ENCODE peak calls at places on chromosomes 11 and 22, in five cellular contexts. B, P, N, G and U are unnamed samples.

GRCh38 chr22:30922151-30922611 is 46.4 kb downstream of the MORC2 start:
- DNase-seq in B (no peak), P (peak; percentile 69), N (peak; percentile 82), G (peak; percentile 74), U (no peak)

GRCh38 chr11:78981153-78981552 is 406.5 kb upstream of the NARS2 start:
- DNase-seq in B (no peak), P (no peak), N (no peak), G (no peak), U (no peak)

GRCh38 chr11:86672007-86672621 is at the start of gene ME3:
- DNase-seq in B (peak; percentile 68), P (peak; percentile 59), N (peak; percentile 43), G (peak; percentile 80), U (peak; percentile 62)

GRCh38 chr11:94845622-94846021 is 77.5 kb downstream of the AMOTL1 start:
- DNase-seq in B (peak; percentile 74), P (peak; percentile 84), N (no peak), G (peak; percentile 85), U (no peak)

GRCh38 chr11:96424693-96425092 is 34.9 kb downstream of the JRKL start:
- DNase-seq in B (no peak), P (peak; percentile 24), N (no peak), G (no peak), U (no peak)

GRCh38 chr11:1099519-1100355 is 25.1 kb downstream of the MUC2 start:
- DNase-seq in B (no peak), P (no peak), N (no peak), G (no peak), U (no peak)

GRCh38 chr11:112477929-112478317 is 217.3 kb upstream of the PLET1 start:
- DNase-seq in B (no peak), P (no peak), N (no peak), G (no peak), U (no peak)

GRCh38 chr11:101894505-101894904 is 20.3 kb upstream of the CEP126 start:
- DNase-seq in B (no peak), P (no peak), N (no peak), G (no peak), U (no peak)

GRCh38 chr11:283405-284080 is 5.3 kb downstream of the NLRP6 start:
- DNase-seq in B (no peak), P (no peak), N (no peak), G (no peak), U (no peak)

GRCh38 chr11:105937331-105937730 is 84.7 kb downstream of the MSANTD4 start:
- DNase-seq in B (no peak), P (peak; percentile 29), N (no peak), G (no peak), U (no peak)

GRCh38 chr11:1049911-1050580 is 13.5 kb upstream of the MUC6 start:
- DNase-seq in B (no peak), P (no peak), N (no peak), G (no peak), U (no peak)

GRCh38 chr11:92601048-92601447 is 368.4 kb upstream of the MTNR1B start:
- DNase-seq in B (no peak), P (no peak), N (no peak), G (no peak), U (no peak)

GRCh38 chr11:776459-777287 is 614 bp downstream of the GATD1 start:
- DNase-seq in B (no peak), P (no peak), N (no peak), G (no peak), U (peak; percentile 90)

GRCh38 chr11:124538019-124538418 is 5.4 kb downstream of the OR8B12 start:
- DNase-seq in B (no peak), P (peak; percentile 76), N (no peak), G (peak; percentile 41), U (no peak)

GRCh38 chr22:38125731-38126344 is 15.4 kb upstream of the BAIAP2L2 start:
- DNase-seq in B (no peak), P (no peak), N (no peak), G (no peak), U (no peak)

GRCh38 chr22:17990942-17991341 is 33.4 kb downstream of the MICAL3 start:
- DNase-seq in B (no peak), P (no peak), N (no peak), G (no peak), U (no peak)

GRCh38 chr11:64183890-64184289 is 2.1 kb upstream of the STIP1 start:
- DNase-seq in B (no peak), P (no peak), N (no peak), G (no peak), U (no peak)

GRCh38 chr11:112874959-112875358 is 86.3 kb upstream of the NCAM1 start:
- DNase-seq in B (no peak), P (no peak), N (no peak), G (no peak), U (no peak)

GRCh38 chr22:35386670-35387288 is 5.9 kb downstream of the HMOX1 start:
- DNase-seq in B (no peak), P (no peak), N (no peak), G (no peak), U (no peak)

GRCh38 chr22:43129426-43130425 is 13.5 kb downstream of the MCAT start:
- DNase-seq in B (no peak), P (no peak), N (no peak), G (no peak), U (no peak)

GRCh38 chr11:1557168-1557884 is 14.7 kb downstream of the DUSP8 start:
- DNase-seq in B (no peak), P (no peak), N (no peak), G (no peak), U (no peak)

GRCh38 chr11:120306519-120307242 is 18.4 kb upstream of the TLCD5 start:
- DNase-seq in B (no peak), P (peak; percentile 86), N (no peak), G (no peak), U (peak; percentile 85)

GRCh38 chr11:14022821-14023220 is 60.3 kb downstream of the SPON1 start:
- DNase-seq in B (no peak), P (no peak), N (no peak), G (no peak), U (no peak)

GRCh38 chr11:111819161-111820058 is 52.0 kb downstream of the ALG9 start:
- DNase-seq in B (no peak), P (peak; percentile 73), N (no peak), G (peak; percentile 62), U (peak; percentile 16)

GRCh38 chr11:82763167-82763566 is 29.5 kb upstream of the FAM181B start:
- DNase-seq in B (no peak), P (no peak), N (no peak), G (no peak), U (no peak)

GRCh38 chr11:131691558-131692041 is 321.2 kb downstream of the NTM start:
- DNase-seq in B (no peak), P (peak; percentile 15), N (no peak), G (no peak), U (peak; percentile 60)

GRCh38 chr11:72353861-72354260 is 80.5 kb downstream of the CLPB start:
- DNase-seq in B (no peak), P (peak; percentile 41), N (no peak), G (peak; percentile 16), U (peak; percentile 41)

GRCh38 chr11:19633276-19633675 is 79.4 kb upstream of the NAV2 start:
- DNase-seq in B (no peak), P (peak; percentile 50), N (no peak), G (peak; percentile 63), U (peak; percentile 77)

GRCh38 chr22:19723165-19723989 is at the start of gene GP1BB:
- DNase-seq in B (no peak), P (no peak), N (no peak), G (peak; percentile 31), U (peak; percentile 90)

GRCh38 chr22:19720999-19721485 is 2.3 kb upstream of the GP1BB start:
- DNase-seq in B (no peak), P (no peak), N (no peak), G (no peak), U (no peak)

GRCh38 chr22:19722915-19723164 is 499 bp upstream of the GP1BB start:
- DNase-seq in B (no peak), P (no peak), N (no peak), G (no peak), U (no peak)

GRCh38 chr22:19721486-19722172 is 1.7 kb upstream of the GP1BB start:
- DNase-seq in B (no peak), P (no peak), N (no peak), G (no peak), U (no peak)

GRCh38 chr22:19722175-19722914 is 994 bp upstream of the GP1BB start:
- DNase-seq in B (no peak), P (no peak), N (no peak), G (no peak), U (peak; percentile 58)
- H3K4me1 ChIP-seq in B (peaks cover 9% of the 10 kb centered on the region), P (peaks cover 3% of the 10 kb centered on the region), N (no peaks in the 10 kb centered on the region), G (peaks cover 37% of the 10 kb centered on the region), U (peaks cover 33% of the 10 kb centered on the region)

DNA sequence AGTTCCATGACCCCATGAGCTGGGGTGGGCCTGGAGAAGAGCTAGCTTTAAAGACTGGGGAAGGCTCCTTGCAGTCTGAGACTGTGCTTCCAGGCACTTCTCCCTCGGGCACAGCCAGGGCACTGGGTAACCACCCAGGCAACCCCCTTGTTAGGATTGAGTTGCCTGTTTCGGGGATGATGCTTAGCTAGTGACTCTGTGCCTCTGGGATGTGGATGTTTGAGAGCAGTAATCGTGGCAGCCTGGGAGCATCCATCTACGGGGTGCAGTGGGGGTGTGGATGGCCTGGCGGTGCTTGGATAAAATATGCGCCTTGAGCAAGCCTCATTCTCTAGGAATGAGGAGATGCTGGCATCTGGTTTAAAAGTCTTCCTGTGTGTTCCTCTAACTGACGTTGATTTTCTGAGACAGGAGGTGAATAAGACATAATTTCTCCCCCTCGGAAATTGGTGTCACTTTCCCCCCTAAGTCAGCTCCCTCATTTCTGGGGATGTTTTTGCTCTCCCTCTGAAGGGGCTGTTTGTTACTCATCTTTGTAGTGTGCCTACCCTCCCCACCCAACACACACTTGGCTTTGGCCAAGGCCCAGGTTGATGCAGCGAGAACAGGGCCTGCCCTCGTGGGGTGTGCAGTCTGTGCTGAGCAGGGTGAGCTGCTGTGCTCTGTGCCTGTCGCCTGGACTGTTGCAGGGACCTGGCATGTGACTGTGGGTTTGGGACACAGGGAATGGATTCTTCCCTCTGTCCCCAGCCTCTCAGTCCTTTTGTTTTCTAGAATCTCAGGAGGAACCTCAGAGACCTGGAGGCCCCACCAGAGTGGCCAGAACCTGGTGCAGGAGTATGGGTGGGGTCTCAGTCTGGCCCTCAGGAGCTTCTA is 2.0 kb downstream of the GNAZ start:
- DNase-seq in B (no peak), P (no peak), N (no peak), G (no peak), U (no peak)
- H3K4me3 ChIP-seq in B (no peak overlapping the region), P (no peak overlapping the region), N (no peak overlapping the region), G (no peak overlapping the region), U (no peak overlapping the region)

GRCh38 chr22:20525048-20525447 is 17.6 kb downstream of the MED15 start:
- DNase-seq in B (no peak), P (no peak), N (no peak), G (no peak), U (no peak)
- H3K4me1 ChIP-seq in B (no peaks in the 10 kb centered on the region), P (peaks cover 35% of the 10 kb centered on the region), N (peaks cover 16% of the 10 kb centered on the region), G (peaks cover 12% of the 10 kb centered on the region), U (peaks cover 28% of the 10 kb centered on the region)

DNA sequence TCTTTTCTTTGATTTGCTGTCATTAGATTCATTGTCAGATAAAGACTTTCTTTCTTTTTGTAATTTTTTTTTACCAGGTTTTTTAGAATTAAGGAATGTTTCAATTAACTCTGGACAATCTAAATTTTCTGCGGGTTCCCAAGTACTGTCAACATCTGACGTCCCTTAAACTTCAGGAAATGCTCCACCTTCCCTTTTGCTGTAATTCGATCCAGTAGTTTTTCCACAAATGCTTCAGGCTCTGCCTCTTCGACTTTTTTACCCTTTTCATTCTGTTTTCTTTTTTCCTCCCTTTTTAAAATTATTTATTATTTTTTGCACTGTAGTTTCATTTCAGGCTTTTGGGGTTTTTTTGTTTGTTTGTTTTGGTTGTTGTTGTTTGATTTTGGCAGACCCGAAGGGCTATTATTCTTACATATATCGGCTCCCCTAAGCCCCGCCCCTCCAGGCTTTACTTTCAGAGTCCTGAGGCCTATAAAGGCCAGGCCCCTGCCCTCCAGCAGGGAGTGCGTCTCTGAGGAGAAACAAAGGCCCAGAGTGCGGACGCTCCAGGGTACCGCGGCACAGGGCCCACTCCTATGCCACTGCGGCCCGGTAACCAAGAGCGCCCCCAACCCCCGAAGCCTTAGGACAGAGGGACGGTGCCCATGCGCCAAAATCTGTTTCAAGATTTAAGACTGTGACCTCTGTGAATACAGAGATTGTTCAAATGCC is 116.4 kb downstream of the TYR start:
- DNase-seq in B (no peak), P (peak; percentile 35), N (no peak), G (no peak), U (peak; percentile 43)
- H3K4me3 ChIP-seq in B (no peak overlapping the region), P (peak overlapping the region; percentile 36), N (no peak overlapping the region), G (no peak overlapping the region), U (peak overlapping the region; percentile 3)